ENCODE peak calls at places on chromosomes 7 and 10, in ten cellular contexts. W is PC-3, R is brain microvascular endothelial cell, H is astrocyte, N is left ventricle myocardium inferior, T is GM10248, L is IMR-90, P is RWPE1, S is upper lobe of left lung, X is cardiac muscle cell. E is an unnamed sample.

GRCh38 chr7:46145412-46145811 is 224.3 kb upstream of the IGFBP3 start:
- DNase-seq in W (peak), R (peak), H (peak), N (no peak), T (no peak), L (peak), P (peak), S (no peak), X (peak), E (peak)

GRCh38 chr10:78846770-78847169 is 222.0 kb upstream of the ZMIZ1 start:
- DNase-seq in W (no peak), R (no peak), H (no peak), N (peak), T (no peak), L (no peak), P (no peak), S (no peak), X (no peak), E (no peak)

GRCh38 chr10:116845823-116846222 is 3.5 kb upstream of the ENO4 start:
- DNase-seq in W (no peak), R (no peak), H (no peak), N (no peak), T (no peak), L (no peak), P (no peak), S (no peak), X (no peak), E (no peak)

GRCh38 chr7:26157520-26158105 is 5.6 kb downstream of the NFE2L3 start:
- DNase-seq in W (peak), R (no peak), H (no peak), N (no peak), T (no peak), L (no peak), P (no peak), S (no peak), X (no peak), E (no peak)

GRCh38 chr10:102850025-102850518 is 4.0 kb upstream of the BORCS7 start:
- DNase-seq in W (no peak), R (no peak), H (no peak), N (no peak), T (no peak), L (no peak), P (peak), S (no peak), X (no peak), E (no peak)

GRCh38 chr10:110547139-110547761 is 20.2 kb upstream of the SMC3 start:
- DNase-seq in W (peak), R (no peak), H (peak), N (no peak), T (peak), L (peak), P (peak), S (no peak), X (peak), E (peak)

GRCh38 chr7:13742719-13743640 is 246.5 kb downstream of the ETV1 start:
- DNase-seq in W (peak), R (peak), H (peak), N (no peak), T (no peak), L (peak), P (peak), S (no peak), X (peak), E (peak)

GRCh38 chr7:94206295-94206694 is 188.4 kb upstream of the COL1A2 start:
- DNase-seq in W (no peak), R (no peak), H (no peak), N (no peak), T (no peak), L (no peak), P (no peak), S (no peak), X (no peak), E (no peak)

GRCh38 chr7:50346548-50347497 is 42.3 kb downstream of the IKZF1 start:
- DNase-seq in W (peak), R (no peak), H (no peak), N (no peak), T (no peak), L (no peak), P (peak), S (no peak), X (no peak), E (peak)

GRCh38 chr7:32323687-32324086 is 166.5 kb downstream of the LSM5 start:
- DNase-seq in W (no peak), R (no peak), H (no peak), N (no peak), T (no peak), L (no peak), P (no peak), S (no peak), X (no peak), E (no peak)

GRCh38 chr7:46100521-46100920 is 179.4 kb upstream of the IGFBP3 start:
- DNase-seq in W (no peak), R (no peak), H (no peak), N (no peak), T (no peak), L (peak), P (no peak), S (no peak), X (no peak), E (no peak)

GRCh38 chr10:102475451-102476040 is 24.2 kb upstream of the C10orf95 start:
- DNase-seq in W (no peak), R (no peak), H (no peak), N (no peak), T (no peak), L (no peak), P (no peak), S (peak), X (no peak), E (no peak)

GRCh38 chr7:79953130-79953529 is 181.5 kb upstream of the GNAI1 start:
- DNase-seq in W (no peak), R (no peak), H (no peak), N (no peak), T (no peak), L (no peak), P (no peak), S (no peak), X (no peak), E (no peak)

GRCh38 chr10:6164271-6165095 is 38.2 kb upstream of the PFKFB3 start:
- DNase-seq in W (no peak), R (peak), H (no peak), N (no peak), T (no peak), L (no peak), P (no peak), S (no peak), X (peak), E (no peak)

DNA sequence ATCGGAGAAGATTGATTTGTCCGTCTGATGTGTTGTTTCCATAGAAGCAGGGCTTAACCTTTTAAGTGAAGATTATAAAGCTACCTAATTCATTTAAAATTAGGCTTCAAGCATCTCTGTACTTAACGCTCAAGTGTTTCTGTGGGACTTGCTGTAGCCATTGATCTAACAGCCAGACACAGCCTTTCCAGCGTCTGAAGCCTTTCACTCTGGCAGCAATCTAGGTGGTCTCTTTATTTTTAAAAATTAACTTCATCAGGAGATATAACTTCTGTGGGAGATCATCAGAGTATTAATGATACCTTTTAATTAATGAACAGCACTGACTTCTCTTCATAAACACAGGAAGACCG is 88.1 kb downstream of the BEND7 start:
- DNase-seq in W (no peak), R (no peak), H (no peak), N (no peak), T (no peak), L (no peak), P (no peak), S (no peak), X (no peak), E (no peak)
- TF ChIP-seq CTCF in W (no peak), R (no peak), H (no peak), N (peak), T (no peak), L (no peak), P (peak), S (no peak), X (no peak), E (peak)

GRCh38 chr10:60819271-60819670 is 41.0 kb downstream of the CDK1 start:
- DNase-seq in W (no peak), R (no peak), H (no peak), N (no peak), T (no peak), L (no peak), P (no peak), S (no peak), X (no peak), E (no peak)
- TF ChIP-seq CTCF in W (no peak), R (no peak), H (no peak), N (no peak), T (no peak), L (no peak), P (no peak), S (no peak), X (no peak), E (no peak)

DNA sequence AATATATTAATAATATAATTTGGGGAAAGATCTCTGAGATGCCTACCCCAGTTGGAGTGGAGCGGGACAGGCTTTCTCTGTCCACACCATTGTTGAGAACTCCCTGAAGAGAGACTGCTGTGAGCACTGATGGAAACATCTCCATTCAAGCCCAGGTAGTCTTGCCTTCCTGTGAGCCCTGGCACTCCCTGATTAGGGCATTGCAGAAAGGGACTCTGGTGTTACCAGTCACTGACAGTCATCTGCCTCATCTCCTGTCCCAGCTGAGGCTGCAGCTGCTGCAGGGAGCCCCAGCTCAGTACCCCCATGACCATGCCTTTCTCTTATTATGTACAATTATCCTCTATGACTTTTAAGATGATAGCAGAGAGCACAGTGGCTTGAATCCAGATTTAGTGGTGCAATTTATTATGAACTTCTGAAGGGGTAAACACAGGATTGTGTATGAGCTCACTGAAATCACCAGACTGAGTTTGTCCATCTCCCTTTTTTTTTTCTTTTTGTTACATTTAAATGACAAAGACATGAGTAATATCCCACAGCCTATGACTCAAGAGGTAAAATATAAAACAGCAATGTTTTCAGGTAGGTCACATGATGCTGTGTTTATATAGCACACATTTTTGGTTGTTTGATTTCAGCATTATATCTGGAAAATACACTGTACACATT is 236.9 kb downstream of the SLC25A13 start:
- DNase-seq in W (peak), R (peak), H (peak), N (no peak), T (no peak), L (peak), P (peak), S (no peak), X (no peak), E (peak)
- TF ChIP-seq CTCF in W (no peak), R (no peak), H (no peak), N (no peak), T (no peak), L (no peak), P (no peak), S (no peak), X (no peak), E (no peak)

DNA sequence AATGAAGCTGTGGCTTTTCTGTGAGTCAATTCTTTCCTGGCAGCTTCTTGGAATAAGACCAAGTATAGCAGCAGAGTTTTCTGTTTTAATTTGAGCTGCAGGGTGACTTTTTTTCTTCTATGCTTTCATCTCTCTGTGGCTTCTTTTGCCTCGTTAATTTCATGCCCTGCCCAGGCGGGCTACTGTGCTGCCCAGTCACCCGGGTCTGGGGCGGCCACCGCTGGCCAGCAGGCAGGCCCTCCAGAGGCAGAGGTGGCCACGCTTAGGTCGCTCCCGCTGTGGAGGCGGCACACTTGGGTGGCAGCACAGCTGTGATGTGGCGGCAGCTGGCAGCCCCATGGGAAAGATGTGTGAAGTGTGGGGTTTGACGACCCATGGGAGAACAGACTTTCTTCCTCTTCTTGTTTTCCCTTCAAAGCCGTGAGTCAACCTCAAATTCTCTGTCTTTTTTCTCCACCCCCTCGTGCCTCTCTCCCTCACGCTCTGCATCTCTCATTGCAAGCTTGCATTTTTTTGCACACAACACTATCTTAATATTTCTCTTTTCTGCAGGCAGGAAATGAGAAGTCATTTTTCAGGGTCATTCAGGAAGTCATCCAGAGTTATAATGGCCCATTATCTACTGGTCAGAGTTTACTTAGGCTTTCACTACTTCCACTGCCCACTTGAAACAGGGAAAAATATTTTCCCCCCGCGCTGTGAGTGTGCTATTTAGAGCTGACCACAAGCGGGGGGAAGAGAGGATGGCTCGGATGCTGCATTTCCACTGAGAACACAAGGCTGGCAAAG is 67.8 kb downstream of the EGFR start:
- DNase-seq in W (peak), R (peak), H (peak), N (no peak), T (peak), L (peak), P (no peak), S (peak), X (no peak), E (peak)
- TF ChIP-seq CTCF in W (no peak), R (peak), H (no peak), N (no peak), T (no peak), L (peak), P (no peak), S (no peak), X (no peak), E (peak)

E was measured in HFFc6.